ENCODE peak calls at places on chromosomes 1 and 21, in eight cellular contexts. E, H, G, N, F, A, K and Z are unnamed samples. For H3K9me2 and H4K20me1, the result is how much of the 10 kb centered on the place peaks cover.

GRCh38 chr1:26081267-26082019 is 14.0 kb upstream of the TRIM63 start:
- DNase-seq in E (no peak), H (no peak), G (no peak), N (no peak), F (no peak), A (no peak), K (no peak), Z (no peak)

GRCh38 chr1:156128749-156129682 is 14.5 kb downstream of the LMNA start:
- DNase-seq in E (no peak), H (peak), G (no peak), N (no peak), F (no peak), A (no peak), K (no peak), Z (peak)

GRCh38 chr1:196400478-196401453 is 207.5 kb downstream of the KCNT2 start:
- DNase-seq in E (no peak), H (peak), G (no peak), N (peak), F (no peak), A (no peak), K (no peak), Z (peak)

GRCh38 chr1:22884806-22885559 is 87.7 kb downstream of the LACTBL1 start:
- DNase-seq in E (no peak), H (no peak), G (no peak), N (no peak), F (no peak), A (no peak), K (peak), Z (no peak)

GRCh38 chr1:204108312-204109141 is 35.6 kb downstream of the SOX13 start:
- DNase-seq in E (peak), H (no peak), G (no peak), N (no peak), F (no peak), A (no peak), K (no peak), Z (no peak)

GRCh38 chr1:115609021-115609420 is 32.7 kb upstream of the VANGL1 start:
- DNase-seq in E (no peak), H (peak), G (no peak), N (no peak), F (no peak), A (no peak), K (no peak), Z (no peak)

GRCh38 chr1:189513091-189513490 is 964.6 kb downstream of the BRINP3 start:
- DNase-seq in E (peak), H (no peak), G (no peak), N (no peak), F (no peak), A (no peak), K (no peak), Z (peak)

GRCh38 chr21:32007461-32007860 is 134.6 kb downstream of the HUNK start:
- DNase-seq in E (no peak), H (peak), G (no peak), N (no peak), F (no peak), A (no peak), K (no peak), Z (no peak)

GRCh38 chr1:77282866-77283539 is 1.2 kb downstream of the AK5 start:
- DNase-seq in E (peak), H (no peak), G (no peak), N (no peak), F (peak), A (no peak), K (no peak), Z (peak)

GRCh38 chr21:36211660-36212512 is 55.3 kb downstream of the DOP1B start:
- DNase-seq in E (no peak), H (peak), G (no peak), N (no peak), F (no peak), A (no peak), K (no peak), Z (no peak)

GRCh38 chr1:76784502-76784901 is 82.8 kb upstream of the ST6GALNAC5 start:
- DNase-seq in E (no peak), H (no peak), G (no peak), N (no peak), F (no peak), A (no peak), K (no peak), Z (no peak)

GRCh38 chr1:101238681-101239094 is 1.9 kb downstream of the S1PR1 start:
- DNase-seq in E (peak), H (peak), G (peak), N (peak), F (peak), A (peak), K (peak), Z (peak)

GRCh38 chr1:227937031-227937430 is 10.7 kb downstream of the WNT9A start:
- DNase-seq in E (no peak), H (peak), G (no peak), N (no peak), F (no peak), A (no peak), K (no peak), Z (no peak)

GRCh38 chr1:32992489-32993214 is 28.0 kb upstream of the RNF19B start:
- DNase-seq in E (peak), H (peak), G (peak), N (peak), F (no peak), A (peak), K (peak), Z (peak)

GRCh38 chr1:161379071-161379470 is 11.4 kb upstream of the CFAP126 start:
- DNase-seq in E (peak), H (no peak), G (no peak), N (no peak), F (no peak), A (no peak), K (peak), Z (no peak)

GRCh38 chr1:152870831-152871730 is 7.0 kb upstream of the SMCP start:
- DNase-seq in E (peak), H (peak), G (peak), N (peak), F (no peak), A (peak), K (peak), Z (no peak)

GRCh38 chr1:192235127-192235526 is 76.9 kb downstream of the RGS18 start:
- DNase-seq in E (no peak), H (no peak), G (no peak), N (no peak), F (no peak), A (no peak), K (no peak), Z (no peak)

GRCh38 chr1:24020032-24020431 is 39.9 kb upstream of the SRSF10 start:
- DNase-seq in E (no peak), H (no peak), G (no peak), N (no peak), F (no peak), A (no peak), K (no peak), Z (no peak)

GRCh38 chr1:12053752-12054548 is 9.2 kb upstream of the TNFRSF8 start:
- DNase-seq in E (no peak), H (no peak), G (no peak), N (no peak), F (no peak), A (no peak), K (no peak), Z (no peak)

GRCh38 chr1:21318714-21319159 is 28.5 kb upstream of the ECE1 start:
- DNase-seq in E (no peak), H (no peak), G (no peak), N (no peak), F (no peak), A (no peak), K (no peak), Z (peak)

GRCh38 chr21:32099812-32100416 is 178.9 kb downstream of the MIS18A start:
- DNase-seq in E (peak), H (no peak), G (peak), N (no peak), F (peak), A (peak), K (no peak), Z (peak)

GRCh38 chr1:64654519-64655341 is 90.1 kb upstream of the RAVER2 start:
- DNase-seq in E (no peak), H (no peak), G (no peak), N (no peak), F (no peak), A (no peak), K (no peak), Z (no peak)
- TF ChIP-seq CTCF in E (peak), H (peak), G (no peak), N (no peak), F (peak), A (no peak), K (no peak), Z (peak)

DNA sequence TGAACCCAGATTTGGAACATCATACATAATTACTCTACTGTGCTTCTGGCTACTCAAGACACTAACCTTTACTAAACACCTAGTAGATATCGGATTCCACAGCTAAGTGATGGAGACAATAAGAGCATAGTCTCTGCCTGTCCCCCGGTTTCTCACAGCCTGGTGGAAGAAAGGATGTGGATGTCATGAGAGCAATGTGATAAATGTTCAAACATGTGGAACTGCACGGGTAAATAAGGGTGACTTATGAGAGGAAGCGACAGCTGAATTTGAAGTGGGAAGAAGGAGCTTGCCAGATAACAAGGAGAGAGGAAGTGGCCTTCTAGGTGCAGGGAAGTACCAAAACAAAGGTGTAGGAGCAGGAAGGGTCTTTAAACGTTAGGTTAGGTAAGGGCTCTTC is 178.6 kb upstream of the NRIP1 start:
- DNase-seq in E (peak), H (no peak), G (no peak), N (no peak), F (no peak), A (no peak), K (no peak), Z (no peak)
- H3K9me2 ChIP-seq in E (under half), H (under half), G (under half), N (under half), F (under half), A (under half), K (under half), Z (under half)

GRCh38 chr21:37408464-37409193 is 42.1 kb downstream of the DYRK1A start:
- DNase-seq in E (no peak), H (no peak), G (no peak), N (no peak), F (no peak), A (no peak), K (no peak), Z (no peak)

GRCh38 chr21:37407719-37408455 is 41.3 kb downstream of the DYRK1A start:
- DNase-seq in E (no peak), H (no peak), G (no peak), N (no peak), F (no peak), A (no peak), K (no peak), Z (no peak)

GRCh38 chr21:37402251-37402867 is 35.8 kb downstream of the DYRK1A start:
- DNase-seq in E (no peak), H (no peak), G (no peak), N (no peak), F (no peak), A (no peak), K (no peak), Z (no peak)

GRCh38 chr21:37410639-37411038 is 44.1 kb downstream of the DYRK1A start:
- DNase-seq in E (no peak), H (no peak), G (no peak), N (no peak), F (no peak), A (no peak), K (no peak), Z (no peak)

GRCh38 chr21:37405629-37406028 is 39.1 kb downstream of the DYRK1A start:
- DNase-seq in E (no peak), H (no peak), G (no peak), N (no peak), F (no peak), A (no peak), K (no peak), Z (no peak)
- H4K20me1 ChIP-seq in E (half or more), H (half or more), G (under half), N (under half), F (half or more), A (under half), K (half or more), Z (half or more)

GRCh38 chr1:107272321-107272720 is 131.5 kb downstream of the NTNG1 start:
- DNase-seq in E (no peak), H (no peak), G (no peak), N (no peak), F (no peak), A (no peak), K (no peak), Z (no peak)
- TF ChIP-seq CTCF in E (no peak), H (no peak), G (no peak), N (no peak), F (no peak), A (no peak), K (no peak), Z (no peak)

GRCh38 chr1:111183681-111184080 is 16.8 kb downstream of the DENND2D start:
- DNase-seq in E (no peak), H (no peak), G (no peak), N (no peak), F (no peak), A (no peak), K (no peak), Z (no peak)
- H3K9me2 ChIP-seq in E (under half), H (under half), G (under half), N (under half), F (under half), A (under half), K (under half), Z (under half)

GRCh38 chr1:1395166-1395565 is 4.0 kb downstream of the CCNL2 start:
- DNase-seq in E (no peak), H (no peak), G (no peak), N (no peak), F (no peak), A (no peak), K (no peak), Z (no peak)
- H4K20me1 ChIP-seq in E (under half), H (under half), G (under half), N (under half), F (under half), A (under half), K (under half), Z (under half)

DNA sequence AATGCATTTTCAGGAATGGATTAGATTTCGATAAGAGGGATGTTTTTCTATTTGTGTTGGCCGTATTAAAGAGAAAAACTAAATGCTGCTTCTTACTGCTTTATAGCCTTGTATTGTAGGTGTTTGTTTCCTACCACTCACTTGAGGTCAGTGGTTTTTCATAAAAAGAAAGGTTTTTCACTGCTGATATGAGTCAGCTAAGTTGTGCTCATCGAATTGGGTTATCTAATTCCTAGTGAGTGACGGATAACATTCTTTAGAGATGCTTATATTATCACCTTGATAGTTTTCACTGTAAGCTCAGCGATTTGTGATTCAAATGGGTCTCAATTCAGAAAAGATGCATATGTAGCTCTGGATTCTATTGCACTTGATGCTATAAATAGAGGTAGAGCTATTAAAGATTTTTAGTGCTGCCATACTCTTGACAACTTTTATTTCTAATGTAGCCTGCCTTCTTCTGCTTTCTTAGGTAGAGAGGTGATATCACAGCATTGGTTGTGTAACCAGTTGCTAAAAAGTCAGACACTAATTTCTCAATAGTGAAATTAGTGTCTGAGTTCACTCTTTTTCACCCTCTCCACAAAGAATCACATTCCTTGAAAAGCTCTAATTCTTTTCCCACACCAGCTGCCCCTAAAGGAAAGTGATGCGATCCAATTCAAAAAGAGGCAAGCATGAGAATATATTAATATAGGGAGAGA is 180.0 kb downstream of the RASAL2 start:
- DNase-seq in E (no peak), H (peak), G (no peak), N (no peak), F (no peak), A (no peak), K (no peak), Z (no peak)
- TF ChIP-seq CTCF in E (no peak), H (no peak), G (no peak), N (no peak), F (no peak), A (no peak), K (no peak), Z (no peak)

GRCh38 chr1:27521336-27522147 is 31.6 kb upstream of the WASF2 start:
- DNase-seq in E (no peak), H (no peak), G (no peak), N (no peak), F (no peak), A (no peak), K (no peak), Z (no peak)
- H3K9me2 ChIP-seq in E (under half), H (under half), G (under half), N (under half), F (under half), A (under half), K (under half), Z (under half)

GRCh38 chr1:207345644-207346561 is 24.4 kb downstream of the CD55 start:
- DNase-seq in E (no peak), H (no peak), G (no peak), N (no peak), F (no peak), A (no peak), K (no peak), Z (no peak)
- H4K20me1 ChIP-seq in E (under half), H (under half), G (under half), N (under half), F (under half), A (under half), K (under half), Z (under half)

DNA sequence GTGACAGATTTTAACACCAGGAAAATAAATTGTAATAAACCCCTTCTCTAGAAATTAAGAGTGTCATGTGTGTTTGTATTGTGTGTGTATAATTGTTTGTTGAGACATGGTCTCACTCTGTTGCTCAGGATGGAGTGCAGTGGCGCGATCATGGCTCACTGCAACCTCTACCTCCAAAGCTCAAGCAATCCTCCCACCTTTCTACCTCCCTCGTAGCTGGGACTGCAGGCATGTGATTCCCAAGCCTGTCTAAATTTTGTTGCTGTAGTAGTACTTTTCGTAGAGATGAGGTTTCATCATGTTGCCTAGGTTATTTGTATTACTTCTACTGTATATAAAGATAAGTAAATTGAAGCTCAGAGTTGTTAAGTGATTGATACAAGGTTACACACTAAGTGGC is 68.5 kb upstream of the RAVER2 start:
- DNase-seq in E (no peak), H (no peak), G (no peak), N (no peak), F (no peak), A (no peak), K (no peak), Z (no peak)
- TF ChIP-seq CTCF in E (no peak), H (no peak), G (no peak), N (no peak), F (no peak), A (no peak), K (no peak), Z (no peak)